ENCODE peak calls at places on chromosomes 12 and 14, in nine cellular contexts. L, R, I, K, N, Z, V, W and O are unnamed samples.
A peak's percentile ranks its signal among the peaks of the same experiment; 100 is the strongest.

GRCh38 chr12:103589517-103589916 is 2.4 kb downstream of the STAB2 start:
- DNase-seq in L (no peak), R (no peak), I (no peak), K (no peak), N (no peak), Z (no peak), V (no peak), W (no peak), O (no peak)

GRCh38 chr14:59333668-59334067 is 131.5 kb downstream of the GPR135 start:
- DNase-seq in L (peak; percentile 69), R (no peak), I (peak; percentile 91), K (no peak), N (peak; percentile 76), Z (no peak), V (no peak), W (no peak), O (no peak)

GRCh38 chr12:4416276-4416675 is 29.3 kb downstream of the FGF6 start:
- DNase-seq in L (no peak), R (no peak), I (no peak), K (no peak), N (no peak), Z (no peak), V (peak; percentile 45), W (no peak), O (no peak)

GRCh38 chr14:67166450-67166853 is 22.8 kb upstream of the GARIN2 start:
- DNase-seq in L (peak; percentile 22), R (peak; percentile 77), I (peak; percentile 22), K (peak; percentile 5), N (peak; percentile 27), Z (no peak), V (no peak), W (no peak), O (no peak)

GRCh38 chr12:54016478-54016964 is 7.7 kb downstream of the HOXC8 start:
- DNase-seq in L (peak; percentile 65), R (peak; percentile 89), I (peak; percentile 87), K (no peak), N (no peak), Z (no peak), V (no peak), W (no peak), O (no peak)

GRCh38 chr14:75578786-75579781 is 664 bp downstream of the FLVCR2 start:
- DNase-seq in L (no peak), R (no peak), I (peak; percentile 29), K (no peak), N (no peak), Z (no peak), V (peak; percentile 88), W (peak; percentile 31), O (no peak)

GRCh38 chr12:6548556-6549378 is 7.1 kb downstream of the IFFO1 start:
- DNase-seq in L (no peak), R (peak; percentile 36), I (peak; percentile 85), K (no peak), N (no peak), Z (no peak), V (no peak), W (no peak), O (no peak)

GRCh38 chr12:78060186-78060585 is 229.5 kb downstream of the NAV3 start:
- DNase-seq in L (no peak), R (peak; percentile 27), I (peak; percentile 20), K (no peak), N (peak; percentile 34), Z (no peak), V (no peak), W (no peak), O (no peak)

GRCh38 chr14:104975481-104976197 is 2.5 kb downstream of the AHNAK2 start:
- DNase-seq in L (no peak), R (no peak), I (no peak), K (no peak), N (no peak), Z (no peak), V (no peak), W (no peak), O (no peak)

GRCh38 chr14:77593501-77593911 is 22.9 kb downstream of the SPTLC2 start:
- DNase-seq in L (no peak), R (peak; percentile 82), I (no peak), K (peak; percentile 69), N (no peak), Z (no peak), V (no peak), W (no peak), O (no peak)

GRCh38 chr12:91357381-91357780 is 174.8 kb upstream of the DCN start:
- DNase-seq in L (no peak), R (peak; percentile 13), I (no peak), K (no peak), N (no peak), Z (no peak), V (no peak), W (no peak), O (no peak)

GRCh38 chr12:63070709-63071108 is 80.3 kb downstream of the AVPR1A start:
- DNase-seq in L (no peak), R (no peak), I (no peak), K (no peak), N (no peak), Z (no peak), V (no peak), W (no peak), O (no peak)

GRCh38 chr12:10213168-10214130 is 772 bp downstream of the GABARAPL1 start:
- DNase-seq in L (peak; percentile 54), R (peak; percentile 44), I (peak; percentile 90), K (peak; percentile 7), N (peak; percentile 68), Z (peak; percentile 56), V (peak; percentile 96), W (peak; percentile 56), O (no peak)